ENCODE peak calls at places on chromosome 3, in five cellular contexts. F, W, K, G and J are unnamed samples.

GRCh38 chr3:168534761-168535160 is 439.0 kb upstream of the GOLIM4 start:
- DNase-seq in K (no peak), F (no peak), G (no peak), W (no peak), J (no peak)

GRCh38 chr3:120536642-120537041 is 59.5 kb upstream of the NDUFB4 start:
- DNase-seq in K (no peak), W (no peak), F (no peak), G (no peak), J (no peak)

GRCh38 chr3:126422121-126422520 is 27.4 kb downstream of the CFAP100 start:
- DNase-seq in G (no peak), W (no peak), K (no peak), F (no peak), J (no peak)

GRCh38 chr3:126781406-126781805 is 77.4 kb downstream of the CHCHD6 start:
- DNase-seq in W (no peak), K (no peak), F (no peak), G (no peak), J (no peak)

GRCh38 chr3:50121416-50122032 is 32.8 kb downstream of the RBM5 start:
- DNase-seq in F (peak; percentile 85), G (peak; percentile 88), K (peak; percentile 47), W (peak; percentile 43), J (peak; percentile 87)

GRCh38 chr3:49353022-49353421 is 5.1 kb downstream of the GPX1 start:
- DNase-seq in G (no peak), F (no peak), W (no peak), K (no peak), J (no peak)

GRCh38 chr3:114499986-114500385 is 206.2 kb downstream of the TIGIT start:
- DNase-seq in F (peak; percentile 31), G (no peak), W (peak; percentile 54), K (peak; percentile 39), J (peak; percentile 29)

GRCh38 chr3:129794319-129795201 is 99.0 kb downstream of the TMCC1 start:
- DNase-seq in F (peak; percentile 70), G (peak; percentile 14), W (peak; percentile 69), K (no peak), J (peak; percentile 59)

GRCh38 chr3:14216257-14217048 is 37.8 kb downstream of the LSM3 start:
- DNase-seq in F (peak; percentile 71), K (no peak), W (peak; percentile 80), G (no peak), J (peak; percentile 86)

GRCh38 chr3:108914774-108915641 is 38.7 kb downstream of the GUCA1C start:
- DNase-seq in G (peak; percentile 67), F (peak; percentile 71), W (peak; percentile 46), K (peak; percentile 61), J (peak; percentile 75)

GRCh38 chr3:169354774-169355501 is 308.6 kb downstream of the MECOM start:
- DNase-seq in W (no peak), K (no peak), G (no peak), F (no peak), J (no peak)

GRCh38 chr3:149462653-149463052 is 11.8 kb upstream of the TM4SF4 start:
- DNase-seq in K (no peak), W (no peak), F (peak; percentile 63), G (no peak), J (no peak)

GRCh38 chr3:55486101-55486856 is 827 bp downstream of the WNT5A start:
- DNase-seq in K (peak; percentile 78), G (no peak), F (peak; percentile 83), W (no peak), J (peak; percentile 79)

GRCh38 chr3:155015776-155016451 is 64.2 kb upstream of the MME start:
- DNase-seq in W (no peak), F (no peak), G (no peak), K (no peak), J (no peak)

GRCh38 chr3:188153498-188153948 is 434 bp upstream of the LPP start:
- DNase-seq in G (no peak), K (peak; percentile 93), F (peak; percentile 95), W (peak; percentile 89), J (peak; percentile 97)

GRCh38 chr3:157499342-157499963 is 3.8 kb downstream of the VEPH1 start:
- DNase-seq in W (peak; percentile 88), F (no peak), G (no peak), K (peak; percentile 18), J (peak; percentile 44)

GRCh38 chr3:98012974-98013373 is 22.1 kb downstream of the GABRR3 start:
- DNase-seq in W (no peak), G (no peak), K (no peak), F (peak; percentile 46), J (peak; percentile 61)

GRCh38 chr3:73621388-73621787 is 3.4 kb downstream of the PDZRN3 start:
- DNase-seq in F (no peak), W (no peak), K (no peak), G (no peak), J (no peak)

GRCh38 chr3:14922863-14923262 is 24.5 kb upstream of the NR2C2 start:
- DNase-seq in G (no peak), K (no peak), F (no peak), W (no peak), J (no peak)

GRCh38 chr3:189331002-189331418 is 159.2 kb downstream of the TPRG1 start:
- DNase-seq in F (no peak), K (no peak), G (no peak), W (no peak), J (no peak)

GRCh38 chr3:41690766-41691563 is 270.9 kb downstream of the ULK4 start:
- DNase-seq in K (no peak), W (no peak), F (no peak), G (no peak), J (peak; percentile 35)

GRCh38 chr3:119782435-119782834 is 534 bp downstream of the NR1I2 start:
- DNase-seq in F (no peak), G (no peak), K (no peak), W (no peak), J (no peak)

GRCh38 chr3:115822572-115822971 is 199.3 kb downstream of the GAP43 start:
- DNase-seq in K (no peak), G (no peak), F (no peak), W (no peak), J (no peak)

GRCh38 chr3:14228611-14229470 is 50.2 kb downstream of the LSM3 start:
- DNase-seq in W (no peak), F (no peak), K (no peak), G (no peak), J (no peak)

GRCh38 chr3:82474711-82475110 is 713.3 kb upstream of the GBE1 start:
- DNase-seq in K (peak; percentile 5), G (no peak), W (peak; percentile 22), F (peak; percentile 36), J (no peak)

GRCh38 chr3:31054032-31054431 is 159.6 kb upstream of the GADL1 start:
- DNase-seq in G (no peak), W (no peak), K (no peak), F (no peak), J (no peak)

GRCh38 chr3:180275176-180275575 is 238.4 kb upstream of the PEX5L start:
- DNase-seq in F (peak; percentile 13), G (no peak), K (no peak), W (no peak), J (no peak)

GRCh38 chr3:192054881-192055280 is 593.9 kb downstream of the PYDC2 start:
- DNase-seq in G (no peak), K (no peak), F (peak; percentile 79), W (peak; percentile 28), J (peak; percentile 43)

GRCh38 chr3:194470615-194471014 is 16.2 kb downstream of the ATP13A3 start:
- DNase-seq in F (no peak), W (no peak), G (no peak), K (no peak), J (no peak)

GRCh38 chr3:58167431-58168351 is 43.1 kb downstream of the DNASE1L3 start:
- DNase-seq in W (no peak), F (peak; percentile 69), G (peak; percentile 81), K (peak; percentile 68), J (peak; percentile 79)

GRCh38 chr3:180913582-180914404 is 1.3 kb downstream of the FXR1 start:
- DNase-seq in F (no peak), G (no peak), W (peak; percentile 23), K (no peak), J (peak; percentile 23)

GRCh38 chr3:190531406-190531805 is 17.5 kb downstream of the IL1RAP start:
- DNase-seq in K (no peak), F (no peak), W (no peak), G (no peak), J (peak; percentile 26)

GRCh38 chr3:197525706-197526105 is 30.1 kb downstream of the BDH1 start:
- DNase-seq in F (peak; percentile 38), W (no peak), K (peak; percentile 28), G (no peak), J (peak; percentile 33)
- TF ChIP-seq CTCF in F (peak; percentile 32), W (peak; percentile 53), K (peak; percentile 67), G (no peak), J (peak; percentile 25)

DNA sequence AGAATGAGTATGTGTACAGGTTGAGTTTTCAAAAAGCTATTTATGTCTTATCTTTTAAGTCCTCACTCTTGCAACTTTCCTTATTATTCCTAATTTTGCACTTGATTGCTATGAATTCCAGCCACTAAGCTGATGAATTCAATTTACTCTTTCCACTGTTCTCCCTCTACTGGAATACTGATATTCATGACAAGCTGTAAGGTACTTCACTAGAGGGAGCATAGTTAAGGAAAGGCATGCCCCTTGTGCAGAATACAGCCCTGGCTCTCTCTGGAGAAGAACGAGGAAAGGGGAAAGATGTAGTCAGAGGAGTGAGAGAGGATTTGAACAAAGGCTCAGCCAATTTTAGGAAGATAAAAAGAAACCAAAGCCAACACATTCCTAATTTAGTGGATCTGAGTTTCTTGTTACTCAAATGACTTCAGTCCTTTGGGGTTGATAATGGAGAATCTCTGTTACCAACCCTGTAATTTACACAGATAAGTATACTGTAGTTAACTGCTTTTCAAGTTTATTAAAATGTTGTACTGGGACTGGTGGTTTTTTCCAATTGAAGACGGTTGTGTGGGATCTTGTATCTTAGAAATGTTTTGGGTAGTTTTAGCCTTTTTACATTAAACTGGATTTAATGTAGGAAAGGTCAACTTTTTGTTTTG is 4.0 kb downstream of the SCAANT1 start:
- DNase-seq in W (no peak), G (no peak), F (no peak), K (no peak), J (peak; percentile 52)
- TF ChIP-seq CTCF in W (peak; percentile 52), G (no peak), F (peak; percentile 22), K (peak; percentile 50), J (peak; percentile 58)

DNA sequence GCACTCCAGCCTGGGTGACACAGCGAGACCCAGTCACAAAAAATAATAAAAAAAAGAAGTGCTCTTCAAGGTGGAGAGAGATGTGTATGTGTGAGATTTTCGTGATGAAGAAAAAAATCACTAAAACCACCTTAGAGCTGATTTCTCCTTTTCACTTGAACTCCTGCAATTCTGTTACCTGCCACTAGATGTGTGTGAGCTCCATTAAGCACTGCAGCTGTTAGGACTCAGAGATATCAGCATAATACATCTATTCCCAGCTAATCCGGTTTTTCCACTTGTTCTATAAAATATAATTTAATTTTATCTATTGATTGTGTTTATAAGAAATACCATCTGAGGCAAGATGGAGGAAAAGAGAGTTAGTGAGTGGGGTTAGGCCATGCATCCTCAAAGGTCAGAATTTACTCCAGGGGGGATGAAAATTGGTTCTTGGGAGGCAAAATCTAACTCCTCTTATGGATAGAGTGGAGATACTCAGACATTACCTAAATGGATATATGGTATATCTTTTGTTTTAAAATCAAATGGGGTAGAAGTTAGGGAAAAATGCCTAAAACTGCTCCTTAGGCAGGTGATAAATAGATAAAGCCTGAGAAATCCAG is 152.7 kb downstream of the IL20RB start:
- DNase-seq in W (no peak), G (peak; percentile 34), K (peak; percentile 34), F (peak; percentile 51), J (peak; percentile 49)
- TF ChIP-seq CTCF in W (peak; percentile 86), G (peak; percentile 45), K (peak; percentile 79), F (peak; percentile 90), J (peak; percentile 80)

DNA sequence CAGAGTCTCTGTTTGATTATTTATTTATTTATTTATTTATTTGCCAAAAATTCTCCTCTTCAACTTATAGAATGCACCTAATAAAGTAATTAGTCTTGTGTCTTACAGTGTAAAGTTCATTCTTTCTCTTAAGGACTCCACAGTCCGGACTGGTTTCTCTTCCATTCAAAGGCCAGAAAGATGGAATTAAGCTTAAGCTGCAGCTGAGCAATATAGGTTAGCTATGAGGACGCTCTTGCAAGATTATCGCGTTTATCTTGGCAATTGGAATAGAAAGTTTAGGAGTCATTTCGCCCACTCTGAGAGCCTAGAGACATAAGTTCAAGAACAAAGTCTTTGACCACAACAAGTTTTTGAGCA is 15.0 kb downstream of the TAGLN3 start:
- DNase-seq in G (no peak), K (no peak), F (no peak), W (no peak), J (no peak)
- TF ChIP-seq CTCF in G (no peak), K (no peak), F (no peak), W (no peak), J (no peak)